ENCODE peak calls at places on chromosome 4, in four cellular contexts. One of them, this sample, is unnamed.

GRCh38 chr4:153834901-153835300 is 46.0 kb upstream of the SFRP2 start:
- DNase-seq in cardiac muscle cell: no peak
- DNase-seq in HFFc6: no peak
- DNase-seq in endothelial cell: no peak
- DNase-seq in this sample: no peak

GRCh38 chr4:65383589-65384305 is 286.5 kb downstream of the EPHA5 start:
- DNase-seq in cardiac muscle cell: no peak
- DNase-seq in HFFc6: no peak
- DNase-seq in endothelial cell: no peak
- DNase-seq in this sample: peak

GRCh38 chr4:150250998-150251651 is 172.9 kb downstream of the DCLK2 start:
- DNase-seq in cardiac muscle cell: no peak
- DNase-seq in HFFc6: no peak
- DNase-seq in endothelial cell: no peak
- DNase-seq in this sample: no peak

GRCh38 chr4:17275836-17276235 is 236.1 kb downstream of the QDPR start:
- DNase-seq in cardiac muscle cell: no peak
- DNase-seq in HFFc6: peak
- DNase-seq in endothelial cell: no peak
- DNase-seq in this sample: no peak

GRCh38 chr4:184383497-184384055 is 90.8 kb downstream of the IRF2 start:
- DNase-seq in cardiac muscle cell: no peak
- DNase-seq in HFFc6: peak
- DNase-seq in endothelial cell: no peak
- DNase-seq in this sample: peak

GRCh38 chr4:111230265-111230664 is 607.4 kb upstream of the PITX2 start:
- DNase-seq in cardiac muscle cell: no peak
- DNase-seq in HFFc6: peak
- DNase-seq in endothelial cell: no peak
- DNase-seq in this sample: no peak

GRCh38 chr4:172547724-172548123 is 620.9 kb upstream of the GALNT7 start:
- DNase-seq in cardiac muscle cell: peak
- DNase-seq in HFFc6: no peak
- DNase-seq in endothelial cell: no peak
- DNase-seq in this sample: no peak

GRCh38 chr4:89995824-89996223 is 101.2 kb downstream of the MMRN1 start:
- DNase-seq in cardiac muscle cell: no peak
- DNase-seq in HFFc6: no peak
- DNase-seq in endothelial cell: no peak
- DNase-seq in this sample: no peak

GRCh38 chr4:104815593-104816156 is 321.0 kb upstream of the CXXC4 start:
- DNase-seq in cardiac muscle cell: no peak
- DNase-seq in HFFc6: no peak
- DNase-seq in endothelial cell: no peak
- DNase-seq in this sample: no peak

GRCh38 chr4:145804134-145804533 is 124.2 kb downstream of the C4orf51 start:
- DNase-seq in cardiac muscle cell: no peak
- DNase-seq in HFFc6: peak
- DNase-seq in endothelial cell: no peak
- DNase-seq in this sample: peak

GRCh38 chr4:140004580-140005314 is 149.2 kb downstream of the MAML3 start:
- DNase-seq in cardiac muscle cell: peak
- DNase-seq in HFFc6: no peak
- DNase-seq in endothelial cell: peak
- DNase-seq in this sample: peak

GRCh38 chr4:150743564-150744342 is 161.8 kb downstream of the MAB21L2 start:
- DNase-seq in cardiac muscle cell: no peak
- DNase-seq in HFFc6: no peak
- DNase-seq in endothelial cell: no peak
- DNase-seq in this sample: no peak

GRCh38 chr4:145878501-145879435 is 59.9 kb downstream of the ZNF827 start:
- DNase-seq in cardiac muscle cell: no peak
- DNase-seq in HFFc6: peak
- DNase-seq in endothelial cell: no peak
- DNase-seq in this sample: peak

GRCh38 chr4:10611673-10612072 is 72.9 kb downstream of the CLNK start:
- DNase-seq in cardiac muscle cell: no peak
- DNase-seq in HFFc6: peak
- DNase-seq in endothelial cell: peak
- DNase-seq in this sample: peak

GRCh38 chr4:150261571-150261970 is 183.3 kb downstream of the DCLK2 start:
- DNase-seq in cardiac muscle cell: no peak
- DNase-seq in HFFc6: no peak
- DNase-seq in endothelial cell: no peak
- DNase-seq in this sample: no peak

GRCh38 chr4:88697113-88697512 is 516 bp downstream of the NAP1L5 start:
- DNase-seq in cardiac muscle cell: no peak
- DNase-seq in HFFc6: peak
- DNase-seq in endothelial cell: no peak
- DNase-seq in this sample: peak

GRCh38 chr4:2280531-2281300 is 18.8 kb upstream of the MXD4 start:
- DNase-seq in cardiac muscle cell: no peak
- DNase-seq in HFFc6: no peak
- DNase-seq in endothelial cell: no peak
- DNase-seq in this sample: no peak

GRCh38 chr4:40923326-40924095 is 173.8 kb downstream of the NSUN7 start:
- DNase-seq in cardiac muscle cell: no peak
- DNase-seq in HFFc6: no peak
- DNase-seq in endothelial cell: no peak
- DNase-seq in this sample: no peak

GRCh38 chr4:95596676-95597075 is 47.9 kb upstream of the UNC5C start:
- DNase-seq in cardiac muscle cell: no peak
- DNase-seq in HFFc6: no peak
- DNase-seq in endothelial cell: no peak
- DNase-seq in this sample: no peak

GRCh38 chr4:89358935-89359364 is 51.4 kb upstream of the GPRIN3 start:
- DNase-seq in cardiac muscle cell: no peak
- DNase-seq in HFFc6: no peak
- DNase-seq in endothelial cell: no peak
- DNase-seq in this sample: no peak

GRCh38 chr4:152614337-152614736 is 65.5 kb downstream of the TMEM154 start:
- DNase-seq in cardiac muscle cell: no peak
- DNase-seq in HFFc6: no peak
- DNase-seq in endothelial cell: no peak
- DNase-seq in this sample: no peak

GRCh38 chr4:8761167-8761823 is 110.3 kb downstream of the HMX1 start:
- DNase-seq in cardiac muscle cell: no peak
- DNase-seq in HFFc6: no peak
- DNase-seq in endothelial cell: no peak
- DNase-seq in this sample: no peak

GRCh38 chr4:52868138-52868537 is 6.0 kb downstream of the RASL11B start:
- DNase-seq in cardiac muscle cell: peak
- DNase-seq in HFFc6: no peak
- DNase-seq in endothelial cell: no peak
- DNase-seq in this sample: no peak

This sample was measured in HCEC 1CT.